ENCODE peak calls at places on chromosome 5, in four cellular contexts. U, K, X and A are unnamed samples. For H3K4me1, the result is how much of the 10 kb centered on the place peaks cover.

GRCh38 chr5:33381243-33381642 is 59.5 kb upstream of the TARS1 start:
- DNase-seq in U (no peak), K (no peak), X (no peak), A (no peak)

GRCh38 chr5:125661584-125661983 is 761.6 kb upstream of the GRAMD2B start:
- DNase-seq in U (no peak), K (no peak), X (no peak), A (no peak)

GRCh38 chr5:108521841-108522506 is 140.1 kb upstream of the FBXL17 start:
- DNase-seq in U (no peak), K (peak), X (no peak), A (no peak)

GRCh38 chr5:181053760-181054122 is 13.7 kb downstream of the BTNL9 start:
- DNase-seq in U (no peak), K (peak), X (no peak), A (no peak)

GRCh38 chr5:53714324-53715010 is 154.0 kb downstream of the NDUFS4 start:
- DNase-seq in U (no peak), K (no peak), X (no peak), A (no peak)

GRCh38 chr5:179357036-179357435 is 11.8 kb upstream of the ADAMTS2 start:
- DNase-seq in U (no peak), K (no peak), X (no peak), A (no peak)

GRCh38 chr5:76269259-76269958 is 133.7 kb upstream of the IQGAP2 start:
- DNase-seq in U (no peak), K (no peak), X (no peak), A (no peak)

GRCh38 chr5:11038772-11039171 is 277.7 kb upstream of the DAP start:
- DNase-seq in U (no peak), K (no peak), X (no peak), A (no peak)

GRCh38 chr5:22710660-22711059 is 142.5 kb downstream of the CDH12 start:
- DNase-seq in U (no peak), K (no peak), X (no peak), A (no peak)

DNA sequence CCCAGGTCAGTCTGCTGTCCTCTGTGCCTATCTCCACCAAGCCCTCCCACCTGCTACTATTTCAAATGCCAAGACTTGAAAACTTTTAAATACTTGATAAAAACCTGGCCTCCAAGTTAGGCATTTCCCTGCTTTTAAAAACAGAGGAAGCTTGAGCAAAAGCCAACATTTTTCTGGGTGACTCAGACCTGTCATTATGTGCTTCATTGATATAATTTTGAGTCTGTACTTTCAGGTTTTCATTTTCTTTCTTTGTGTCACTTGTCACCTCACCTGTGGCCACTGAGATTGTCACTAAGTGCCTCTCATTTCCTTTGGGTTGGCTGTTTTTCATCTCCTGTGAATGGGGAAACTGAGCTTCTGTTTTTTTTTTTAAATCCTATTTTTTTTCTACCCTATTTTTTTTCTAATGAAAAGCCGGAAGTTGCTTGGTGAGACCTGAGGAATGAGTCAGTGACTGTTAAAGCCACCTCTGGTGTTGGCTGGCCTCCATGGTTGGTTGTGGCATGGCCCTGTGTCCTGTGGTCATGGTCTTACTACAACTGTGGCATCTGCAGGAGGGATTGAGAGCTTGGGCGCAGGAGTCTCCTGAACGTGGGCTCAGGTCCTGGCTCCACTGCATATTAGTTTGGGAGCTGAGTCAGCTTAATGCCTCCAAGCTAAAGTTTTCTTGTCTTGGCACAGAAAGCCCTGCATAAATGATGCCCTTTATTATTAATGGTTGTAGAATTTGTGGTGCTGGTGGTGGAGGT is 56.7 kb downstream of the ARHGAP26 start:
- DNase-seq in U (no peak), K (no peak), X (no peak), A (peak)
- H3K4me1 ChIP-seq in U (half or more), K (under half), X (under half), A (under half)

GRCh38 chr5:117731445-117731844 is 1156.8 kb upstream of the SEMA6A start:
- DNase-seq in U (no peak), K (no peak), X (no peak), A (no peak)
- TF ChIP-seq POLR2AphosphoS5 in U (no peak), K (no peak), X (no peak), A (no peak)

DNA sequence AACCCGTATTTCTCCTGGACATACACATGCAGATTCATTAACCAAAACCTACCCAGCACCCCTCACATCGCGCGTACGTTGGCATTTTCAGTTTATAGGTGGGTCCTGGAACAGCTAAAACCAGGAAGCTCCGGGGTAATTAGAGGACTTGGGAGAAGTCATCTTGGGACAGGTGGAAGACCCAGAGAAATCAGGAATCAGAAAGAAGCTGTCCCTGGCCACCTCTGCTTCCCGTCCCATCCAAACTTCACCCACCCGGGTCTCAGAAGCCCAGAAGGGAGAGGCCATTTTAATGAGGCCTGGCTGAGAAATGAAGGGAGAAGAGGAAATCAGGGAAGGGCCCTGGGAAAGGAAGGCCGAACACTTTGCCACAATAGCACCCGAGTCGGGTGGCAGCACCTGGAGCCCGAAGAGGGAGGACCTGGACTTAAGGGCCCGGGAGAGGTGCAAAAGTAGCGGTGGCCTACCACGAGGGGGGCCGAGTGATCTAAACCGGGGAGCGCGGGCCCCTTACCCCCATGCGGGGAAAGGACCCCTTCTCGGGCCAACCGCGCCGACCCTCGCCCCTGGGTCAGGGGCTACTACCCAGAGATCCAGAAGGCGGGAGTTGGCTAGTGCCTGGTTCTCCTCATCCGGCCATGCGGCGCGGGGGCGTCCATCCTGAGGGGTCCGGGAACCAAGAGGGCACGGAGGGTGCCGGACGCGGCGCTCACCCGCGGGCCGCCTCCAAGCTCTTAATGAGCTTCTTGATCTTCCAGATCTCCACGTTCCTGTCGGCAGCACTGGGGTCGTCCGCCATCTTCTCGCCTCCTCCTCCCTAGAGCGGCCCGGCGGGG is 698 bp downstream of the ETF1 start:
- DNase-seq in U (peak), K (no peak), X (peak), A (no peak)
- H3K4me1 ChIP-seq in U (half or more), K (under half), X (under half), A (under half)

GRCh38 chr5:150948539-150948938 is 43.8 kb upstream of the ZNF300 start:
- DNase-seq in U (no peak), K (no peak), X (no peak), A (no peak)

GRCh38 chr5:150945947-150946346 is 41.2 kb upstream of the ZNF300 start:
- DNase-seq in U (no peak), K (no peak), X (no peak), A (no peak)

GRCh38 chr5:150945501-150945900 is 40.7 kb upstream of the ZNF300 start:
- DNase-seq in U (no peak), K (no peak), X (no peak), A (no peak)

DNA sequence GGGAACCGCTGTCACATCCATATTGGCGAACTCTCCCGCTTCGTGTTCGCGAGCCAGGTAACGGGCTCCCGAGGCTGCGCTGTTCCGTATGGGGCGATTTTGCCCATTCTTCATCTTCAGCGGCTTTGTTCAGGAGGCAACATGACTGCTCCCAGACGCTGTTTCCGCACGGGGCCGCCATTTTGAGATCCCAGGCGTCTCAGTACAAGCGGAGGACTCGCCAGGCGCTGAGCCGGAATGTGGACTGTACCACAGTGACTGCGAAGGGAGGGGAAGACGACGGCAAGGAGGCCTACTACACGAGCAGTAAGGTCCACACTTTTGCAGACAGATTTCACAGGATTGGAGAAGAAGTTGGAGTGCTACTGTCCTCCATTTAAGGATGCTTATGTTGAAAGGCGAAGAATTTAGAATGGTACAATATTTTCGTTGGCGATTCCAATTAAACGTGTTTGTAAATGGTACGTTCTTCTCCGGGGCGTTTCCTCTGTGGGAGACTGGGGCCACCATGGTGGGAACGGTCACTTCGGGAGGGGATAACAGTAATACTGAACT is 41.6 kb upstream of the ZNF300 start:
- DNase-seq in U (peak), K (no peak), X (peak), A (peak)
- TF ChIP-seq POLR2AphosphoS5 in U (peak), K (no peak), X (peak), A (no peak)

GRCh38 chr5:34686762-34687268 is 30.7 kb downstream of the RAI14 start:
- DNase-seq in U (peak), K (no peak), X (peak), A (peak)
- H3K4me1 ChIP-seq in U (under half), K (half or more), X (under half), A (under half)

DNA sequence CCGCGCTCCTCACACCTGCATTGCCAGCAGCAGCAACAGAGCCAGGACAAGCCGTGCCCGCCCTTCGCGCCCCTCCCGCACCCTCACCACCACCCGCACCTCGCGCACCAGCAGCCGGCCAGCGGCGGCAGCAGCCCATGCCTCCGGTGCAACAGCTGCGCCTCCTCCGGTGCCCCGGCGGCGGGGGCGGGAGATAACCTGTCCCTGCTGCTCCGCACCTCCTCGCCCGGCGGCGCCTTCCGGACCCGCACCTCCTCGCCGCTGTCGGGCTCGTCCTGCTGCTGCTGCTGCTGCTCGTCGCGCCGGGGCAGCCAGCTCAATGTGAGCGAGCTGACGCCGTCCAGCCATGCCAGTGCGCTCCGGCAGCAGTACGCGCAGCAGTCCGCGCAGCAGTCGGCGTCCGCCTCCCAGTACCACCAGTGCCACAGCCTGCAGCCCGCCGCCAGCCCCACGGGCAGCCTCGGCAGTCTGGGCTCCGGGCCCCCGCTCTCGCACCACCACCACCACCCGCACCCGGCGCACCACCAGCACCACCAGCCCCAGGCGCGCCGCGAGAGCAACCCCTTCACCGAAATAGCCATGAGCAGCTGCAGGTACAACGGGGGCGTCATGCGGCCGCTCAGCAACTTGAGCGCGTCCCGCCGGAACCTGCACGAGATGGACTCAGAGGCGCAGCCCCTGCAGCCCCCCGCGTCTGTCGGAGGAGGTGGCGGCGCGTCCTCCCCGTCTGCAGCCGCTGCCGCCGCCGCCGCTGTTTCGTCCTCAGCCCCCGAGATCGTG is 517 bp downstream of the KCNN2 start:
- DNase-seq in U (no peak), K (peak), X (no peak), A (no peak)
- TF ChIP-seq POLR2AphosphoS5 in U (no peak), K (no peak), X (no peak), A (no peak)

DNA sequence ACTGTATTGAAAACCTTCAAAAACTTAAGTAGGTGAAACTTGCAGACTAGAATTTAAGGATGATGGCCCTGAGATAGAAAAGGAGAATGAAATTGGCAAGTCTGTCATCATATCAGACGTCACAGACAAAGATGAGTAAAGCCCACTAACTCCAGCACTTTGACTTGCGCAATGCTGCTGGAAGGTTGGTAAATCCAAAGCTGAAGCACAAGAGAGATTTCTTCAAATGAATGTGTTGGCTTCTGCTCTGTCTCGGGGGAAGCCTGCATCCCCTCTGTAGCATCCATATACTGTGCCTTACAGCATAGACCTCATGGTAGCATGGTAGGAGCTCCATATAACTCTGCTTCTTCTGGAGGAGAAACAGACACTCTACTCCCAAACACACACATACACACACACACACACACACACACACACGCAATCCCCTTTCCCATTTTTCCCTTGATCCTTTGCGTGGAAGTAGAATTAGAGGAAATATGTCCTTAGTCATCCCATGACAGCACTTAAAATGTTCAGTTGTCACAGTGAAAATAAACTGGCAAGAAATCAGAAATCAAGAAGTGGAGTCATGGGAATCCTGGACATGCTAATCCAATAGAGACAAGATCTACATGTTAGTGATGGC is 241.5 kb downstream of the NR3C1 start:
- DNase-seq in U (peak), K (no peak), X (peak), A (peak)
- H3K4me1 ChIP-seq in U (under half), K (under half), X (under half), A (under half)

GRCh38 chr5:141475625-141476131 is at the start of gene PCDHGC3:
- DNase-seq in U (peak), K (peak), X (peak), A (peak)

GRCh38 chr5:141477815-141478214 is 2.0 kb downstream of the PCDHGC3 start:
- DNase-seq in U (no peak), K (no peak), X (no peak), A (no peak)

GRCh38 chr5:141477169-141477568 is 1.4 kb downstream of the PCDHGC3 start:
- DNase-seq in U (no peak), K (no peak), X (no peak), A (no peak)

GRCh38 chr5:141478321-141478945 is 2.7 kb downstream of the PCDHGC3 start:
- DNase-seq in U (no peak), K (peak), X (peak), A (peak)

GRCh38 chr5:141476132-141476909 is 555 bp downstream of the PCDHGC3 start:
- DNase-seq in U (peak), K (peak), X (peak), A (peak)
- TF ChIP-seq POLR2AphosphoS5 in U (peak), K (no peak), X (no peak), A (peak)